ENCODE peak calls at places on chromosomes 16 and 17, in four cellular contexts. I is foreskin fibroblast; V is CD8-positive, alpha-beta T cell; A is astrocyte of the cerebellum. J is an unnamed sample.

GRCh38 chr16:3950343-3951193 is 70.1 kb upstream of the CREBBP start:
- DNase-seq in V (no peak), A (peak; percentile 96), I (peak; percentile 97), J (peak; percentile 95)

GRCh38 chr17:17672453-17673368 is 8.5 kb upstream of the RAI1 start:
- DNase-seq in I (no peak), A (no peak), V (no peak), J (no peak)

GRCh38 chr17:5329784-5330557 is 47.9 kb downstream of the RABEP1 start:
- DNase-seq in I (no peak), V (no peak), A (no peak), J (no peak)

GRCh38 chr16:83847371-83848225 is 39.8 kb downstream of the HSBP1 start:
- DNase-seq in I (no peak), A (no peak), V (no peak), J (no peak)

GRCh38 chr17:45138911-45139532 is 3.5 kb downstream of the ACBD4 start:
- DNase-seq in V (no peak), I (no peak), A (no peak), J (no peak)

GRCh38 chr16:79943738-79944137 is 343.2 kb upstream of the MAF start:
- DNase-seq in A (no peak), I (no peak), V (no peak), J (no peak)

GRCh38 chr17:66230918-66231543 is 1.8 kb upstream of the APOH start:
- DNase-seq in I (no peak), A (no peak), V (no peak), J (no peak)

GRCh38 chr17:57913576-57914273 is 41.5 kb downstream of the CUEDC1 start:
- DNase-seq in A (no peak), I (no peak), V (no peak), J (no peak)

GRCh38 chr17:48776602-48777001 is 40.4 kb downstream of the TTLL6 start:
- DNase-seq in A (no peak), I (no peak), V (no peak), J (no peak)

GRCh38 chr16:2698103-2698870 is 16.0 kb downstream of the KCTD5 start:
- DNase-seq in I (no peak), A (no peak), V (no peak), J (no peak)

GRCh38 chr17:42553161-42553818 is 567 bp downstream of the HSD17B1 start:
- DNase-seq in V (no peak), I (no peak), A (no peak), J (no peak)

GRCh38 chr17:43368740-43369506 is 29.9 kb upstream of the ARL4D start:
- DNase-seq in V (peak; percentile 64), I (peak; percentile 80), A (no peak), J (no peak)

GRCh38 chr16:10114411-10114810 is 67.8 kb downstream of the GRIN2A start:
- DNase-seq in A (no peak), V (no peak), I (no peak), J (no peak)

GRCh38 chr16:68289621-68290329 is 21.0 kb downstream of the SLC7A6OS start:
- DNase-seq in V (peak; percentile 56), I (no peak), A (no peak), J (no peak)
- H3K4me3 ChIP-seq in V (no peak overlapping the region), I (no peak overlapping the region), A (no peak overlapping the region), J (no peak overlapping the region)

GRCh38 chr17:62648247-62648953 is 20.9 kb downstream of the MRC2 start:
- DNase-seq in V (no peak), A (no peak), I (no peak), J (no peak)
- H3K4me3 ChIP-seq in V (no peak overlapping the region), A (no peak overlapping the region), I (no peak overlapping the region), J (no peak overlapping the region)

DNA sequence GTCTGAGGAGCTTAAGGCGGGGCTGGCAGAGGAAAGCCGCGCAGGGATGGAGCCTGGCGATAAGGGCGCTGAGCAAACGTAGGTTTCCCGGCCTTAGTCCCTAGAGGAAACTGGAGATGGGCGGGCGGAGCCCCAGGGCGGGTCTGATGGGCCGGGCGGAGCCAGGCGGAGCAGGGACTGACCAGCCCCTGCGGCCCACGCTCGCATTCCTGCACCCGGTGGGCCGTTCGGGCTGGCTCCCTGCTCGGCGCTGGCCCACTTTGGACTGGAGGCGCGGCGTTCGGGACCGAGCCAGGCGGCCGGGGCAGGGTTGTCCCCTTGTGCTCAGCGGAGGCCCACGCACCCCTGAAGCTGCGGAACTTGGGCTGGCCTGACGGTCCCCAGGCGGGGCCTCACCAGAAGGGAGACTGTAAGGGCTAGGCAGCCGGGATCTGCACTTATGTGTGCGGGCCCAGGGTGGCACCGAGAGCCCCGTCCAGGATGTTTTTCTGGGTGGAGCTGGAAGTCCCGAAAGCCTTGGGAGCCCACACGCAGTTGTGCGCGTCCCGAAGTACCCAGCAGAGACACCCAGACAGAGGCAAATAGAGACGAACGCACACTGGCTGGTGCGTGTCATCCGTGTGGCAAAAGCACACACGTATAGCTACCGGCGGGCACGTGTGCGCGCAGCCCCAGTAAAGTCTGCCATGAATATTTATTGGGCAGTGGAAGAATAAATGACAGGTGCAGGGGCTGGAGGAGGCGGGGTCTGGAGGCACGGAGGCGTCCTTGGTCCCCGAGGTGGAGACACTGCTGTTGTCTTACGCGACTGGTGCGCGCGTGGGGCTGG is 1.4 kb downstream of the PYDC1 start:
- DNase-seq in V (peak; percentile 47), A (no peak), I (peak; percentile 50), J (no peak)
- H3K4me3 ChIP-seq in V (peak overlapping the region; percentile 24), A (peak overlapping the region; percentile 41), I (peak overlapping the region; percentile 49), J (peak overlapping the region; percentile 51)

GRCh38 chr16:89314357-89314756 is 96.9 kb downstream of the ZNF778 start:
- DNase-seq in I (no peak), V (peak; percentile 73), A (no peak), J (no peak)

GRCh38 chr16:89309438-89310122 is 92.1 kb downstream of the ZNF778 start:
- DNase-seq in V (no peak), A (no peak), I (no peak), J (no peak)

GRCh38 chr16:89313583-89313982 is 96.1 kb downstream of the ZNF778 start:
- DNase-seq in I (no peak), V (no peak), A (no peak), J (no peak)

GRCh38 chr16:89312598-89313299 is 95.2 kb downstream of the ZNF778 start:
- DNase-seq in A (no peak), I (no peak), V (no peak), J (no peak)

GRCh38 chr16:89312194-89312593 is 94.7 kb downstream of the ZNF778 start:
- DNase-seq in I (no peak), A (no peak), V (no peak), J (no peak)
- H3K4me3 ChIP-seq in I (no peak overlapping the region), A (no peak overlapping the region), V (no peak overlapping the region), J (no peak overlapping the region)

DNA sequence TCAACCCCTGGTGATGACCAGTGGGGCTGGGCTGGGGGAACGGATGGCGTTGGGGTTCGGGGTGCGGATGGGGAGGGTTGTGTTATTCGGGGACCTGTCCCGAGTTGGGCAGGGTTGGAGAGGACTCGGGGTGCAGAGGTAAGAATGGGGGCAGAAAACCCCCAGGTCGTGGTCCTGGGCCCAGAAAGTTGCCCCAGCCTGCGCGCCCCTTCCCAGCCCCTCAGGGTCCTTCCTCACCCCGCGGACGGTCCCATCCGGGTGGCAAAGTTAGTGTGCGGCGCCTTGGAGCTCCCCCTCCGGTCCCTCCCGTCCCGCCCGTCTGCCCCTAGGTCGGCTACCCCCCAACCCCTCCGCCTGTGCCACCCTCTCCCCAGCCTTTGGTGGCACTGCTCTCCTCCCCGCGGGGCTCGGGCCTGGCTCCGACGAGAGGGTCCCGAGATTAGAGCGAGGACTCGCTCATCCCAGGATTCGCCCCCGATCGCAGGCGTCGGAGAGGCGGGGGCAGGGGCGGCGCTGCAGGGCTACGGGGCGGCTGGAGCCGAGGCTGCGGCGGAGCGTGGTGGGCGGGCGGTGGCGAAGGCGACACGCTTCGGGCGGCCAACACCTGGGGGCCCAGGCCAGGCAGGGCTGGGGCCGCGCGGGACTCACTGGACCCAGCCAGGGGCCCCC is 1.1 kb downstream of the MGAT5B start:
- DNase-seq in V (no peak), A (no peak), I (no peak), J (no peak)
- H3K4me3 ChIP-seq in V (peak overlapping the region; percentile 39), A (peak overlapping the region; percentile 31), I (peak overlapping the region; percentile 30), J (peak overlapping the region; percentile 26)

GRCh38 chr17:39225308-39225973 is at the start of gene STAC2:
- DNase-seq in A (no peak), I (no peak), V (peak; percentile 42), J (no peak)
- H3K4me3 ChIP-seq in A (peak within 1 kb of the TSS; percentile 33), I (peak within 1 kb of the TSS; percentile 27), V (peak within 1 kb of the TSS; percentile 56), J (peak within 1 kb of the TSS; percentile 43)

GRCh38 chr17:55668581-55668980 is 54.1 kb downstream of the TMEM100 start:
- DNase-seq in V (no peak), I (no peak), A (no peak), J (no peak)
- H3K4me3 ChIP-seq in V (no peak overlapping the region), I (no peak overlapping the region), A (no peak overlapping the region), J (no peak overlapping the region)

DNA sequence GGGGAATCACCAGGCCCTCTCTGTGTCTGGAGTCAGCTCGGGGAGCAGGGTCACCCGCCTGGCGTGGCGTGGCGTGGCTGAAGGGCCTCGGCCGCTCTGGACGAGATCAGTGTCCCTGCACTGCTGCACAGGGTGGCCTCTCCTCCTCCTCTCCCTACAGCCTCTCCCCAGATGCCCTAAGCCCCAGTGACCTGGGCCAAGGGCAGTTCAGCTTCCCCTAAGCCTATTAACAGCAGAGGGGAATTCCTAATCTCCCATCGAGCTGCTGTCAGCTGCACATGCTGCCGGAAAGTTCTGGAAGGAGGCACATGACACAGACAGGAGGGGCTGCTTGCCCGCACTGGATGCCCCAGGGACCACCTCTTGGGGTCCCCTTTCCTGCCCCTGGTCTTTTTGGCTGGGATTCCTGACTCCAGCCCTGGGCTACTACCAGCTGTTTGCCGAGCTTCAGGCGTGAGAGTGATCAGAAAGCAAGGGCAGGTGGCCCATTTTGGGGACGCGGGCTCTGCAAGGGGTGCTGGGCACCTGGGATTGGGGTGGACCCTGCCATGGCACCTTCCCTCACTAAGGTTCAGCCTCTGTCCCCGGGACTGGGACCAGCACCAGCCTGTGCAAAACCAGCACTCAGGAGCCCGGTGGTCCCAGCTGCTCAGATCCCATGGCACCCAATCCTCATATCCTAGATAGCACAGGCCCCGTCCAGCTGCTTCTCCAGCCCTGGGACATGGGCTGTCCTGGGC is 794 bp downstream of the PDE6G start:
- DNase-seq in I (no peak), A (no peak), V (no peak), J (no peak)
- H3K4me3 ChIP-seq in I (no peak overlapping the region), A (no peak overlapping the region), V (no peak overlapping the region), J (no peak overlapping the region)